ENCODE peak calls at places on chromosomes 1 and 21, in six cellular contexts. G is substantia nigra; T is pancreas; B is CD8-positive, alpha-beta T cell; E is GM12878; M is PC-3. W is an unnamed sample.

GRCh38 chr1:1175221-1176062 is 1.8 kb downstream of the TTLL10 start:
- DNase-seq in M (no peak), B (no peak), T (no peak), E (no peak), G (no peak), W (no peak)

GRCh38 chr1:56566994-56567393 is 12.4 kb downstream of the PLPP3 start:
- DNase-seq in G (no peak), E (no peak), T (no peak), B (no peak), M (no peak), W (no peak)

GRCh38 chr1:218380125-218380977 is 35.2 kb downstream of the TGFB2 start:
- DNase-seq in G (no peak), T (peak), B (no peak), E (no peak), M (peak), W (no peak)

GRCh38 chr1:2101946-2102345 is 51.7 kb downstream of the PRKCZ start:
- DNase-seq in B (no peak), T (no peak), G (no peak), M (no peak), E (no peak), W (no peak)

GRCh38 chr1:206582537-206583460 is 29.5 kb downstream of the EIF2D start:
- DNase-seq in B (no peak), T (no peak), M (no peak), G (no peak), E (no peak), W (peak)

GRCh38 chr21:46599251-46599572 is 5.7 kb downstream of the S100B start:
- DNase-seq in B (no peak), T (no peak), E (no peak), M (no peak), G (no peak), W (no peak)

GRCh38 chr1:39538531-39539251 is 37.9 kb downstream of the PABPC4 start:
- DNase-seq in G (no peak), B (no peak), T (no peak), E (no peak), M (no peak), W (no peak)

GRCh38 chr1:208203127-208203847 is 40.9 kb downstream of the PLXNA2 start:
- DNase-seq in T (peak), B (no peak), G (peak), E (no peak), M (peak), W (no peak)

GRCh38 chr1:72283204-72284083 is 1.1 kb upstream of the NEGR1 start:
- DNase-seq in B (peak), M (peak), G (peak), E (no peak), T (peak), W (peak)

GRCh38 chr1:230800891-230801290 is 53.7 kb downstream of the CAPN9 start:
- DNase-seq in T (no peak), G (no peak), B (no peak), M (no peak), E (no peak), W (no peak)

GRCh38 chr1:154788241-154788870 is 81.7 kb downstream of the KCNN3 start:
- DNase-seq in B (no peak), M (no peak), T (no peak), G (no peak), E (no peak), W (no peak)

GRCh38 chr1:16921391-16922185 is at the start of gene CROCC:
- DNase-seq in G (no peak), B (peak), T (peak), E (no peak), M (no peak), W (no peak)

GRCh38 chr1:155128755-155129473 is 1.2 kb downstream of the EFNA1 start:
- DNase-seq in M (peak), E (no peak), B (no peak), G (peak), T (peak), W (no peak)

GRCh38 chr1:198937231-198938031 is 298.6 kb downstream of the PTPRC start:
- DNase-seq in T (peak), G (peak), B (peak), E (peak), M (peak), W (peak)

GRCh38 chr1:98232678-98233077 is 311.8 kb upstream of the DPYD start:
- DNase-seq in T (no peak), B (no peak), M (no peak), E (no peak), G (no peak), W (no peak)

DNA sequence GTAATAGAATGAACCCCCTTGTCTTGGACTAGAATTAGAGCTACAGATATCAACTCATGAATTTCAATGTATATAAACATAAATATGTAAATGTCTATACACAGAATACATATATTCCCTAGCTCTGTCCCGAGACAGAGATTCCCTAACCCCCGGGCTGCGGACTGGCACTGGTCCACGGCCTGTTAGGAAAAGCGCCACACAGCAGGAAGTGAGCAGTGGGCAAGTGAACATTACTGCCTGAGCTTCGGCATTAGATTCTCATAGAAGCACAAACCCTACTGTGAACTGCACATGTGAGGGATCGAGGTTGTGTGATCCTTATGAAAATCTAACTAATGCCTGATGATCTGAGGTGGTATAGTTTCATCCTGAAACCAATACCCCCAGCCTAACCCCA is 51.2 kb downstream of the PIK3R3 start:
- DNase-seq in T (no peak), G (no peak), E (no peak), B (no peak), M (no peak), W (no peak)
- H3K27ac ChIP-seq in T (no peak), G (no peak), E (no peak), B (no peak), M (no peak), W (no peak)

DNA sequence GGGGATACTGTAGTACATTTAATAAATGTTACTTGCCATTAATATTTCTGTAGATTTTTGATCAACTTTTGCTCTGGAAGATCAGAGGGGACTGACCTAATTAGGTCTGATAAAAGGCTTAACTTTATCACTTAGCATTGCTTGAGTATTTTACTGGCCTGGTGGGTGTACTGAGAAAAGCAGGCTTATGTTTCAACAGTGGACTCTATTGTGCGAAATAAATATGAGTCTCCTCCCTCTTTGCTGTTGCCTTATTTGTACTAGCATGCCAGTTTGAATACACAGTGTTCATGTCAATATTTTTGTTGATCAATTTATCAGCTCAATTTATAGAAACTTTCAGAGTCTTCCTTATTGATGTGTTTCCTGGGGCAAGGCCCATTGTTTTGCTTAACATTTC is 49.1 kb downstream of the EBNA1BP2 start:
- DNase-seq in G (no peak), B (no peak), M (no peak), T (no peak), E (no peak), W (no peak)
- H3K27ac ChIP-seq in G (no peak), B (no peak), M (no peak), T (no peak), E (no peak), W (no peak)

GRCh38 chr1:160064164-160064563 is 5.8 kb downstream of the KCNJ10 start:
- DNase-seq in E (no peak), M (no peak), B (no peak), T (no peak), G (no peak), W (no peak)

GRCh38 chr1:160069460-160070231 is at the start of gene KCNJ10:
- DNase-seq in G (peak), B (no peak), E (no peak), T (peak), M (no peak), W (no peak)

GRCh38 chr1:160068231-160068630 is 1.7 kb downstream of the KCNJ10 start:
- DNase-seq in B (no peak), T (no peak), G (peak), E (no peak), M (no peak), W (peak)

GRCh38 chr1:160064746-160065145 is 5.2 kb downstream of the KCNJ10 start:
- DNase-seq in T (no peak), E (no peak), B (no peak), M (no peak), G (no peak), W (no peak)

GRCh38 chr1:160066829-160067720 is 2.9 kb downstream of the KCNJ10 start:
- DNase-seq in M (no peak), T (no peak), E (no peak), G (no peak), B (no peak), W (no peak)
- H3K27ac ChIP-seq in M (no peak), T (no peak), E (no peak), G (peak), B (no peak), W (peak)

DNA sequence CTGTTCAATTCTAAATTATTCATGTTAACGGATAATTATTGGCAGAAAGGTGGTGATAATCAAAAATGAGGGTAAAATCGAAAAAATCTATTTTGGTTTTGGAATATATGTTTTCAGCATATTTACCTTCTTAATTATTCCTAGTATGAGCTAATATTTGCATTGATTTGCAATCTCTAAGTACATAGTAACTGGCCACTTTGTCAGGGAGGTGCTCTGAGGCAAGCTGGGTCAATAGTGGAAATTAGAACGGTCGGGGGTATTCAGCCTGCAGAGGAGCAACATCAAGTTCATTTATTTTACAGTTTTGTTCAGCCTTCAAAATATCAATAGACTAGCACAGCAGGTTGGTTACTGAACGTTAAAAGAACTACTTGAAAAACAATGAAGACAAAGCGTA is 1.8 kb downstream of the OTUD7B start:
- DNase-seq in E (no peak), B (no peak), T (no peak), G (no peak), M (no peak), W (no peak)
- H3K27ac ChIP-seq in E (no peak), B (no peak), T (no peak), G (peak), M (no peak), W (peak)

GRCh38 chr1:156673387-156674121 is 3.7 kb downstream of the NES start:
- DNase-seq in G (peak), T (no peak), M (no peak), B (no peak), E (no peak), W (peak)
- H3K27ac ChIP-seq in G (peak), T (no peak), M (no peak), B (no peak), E (no peak), W (peak)

DNA sequence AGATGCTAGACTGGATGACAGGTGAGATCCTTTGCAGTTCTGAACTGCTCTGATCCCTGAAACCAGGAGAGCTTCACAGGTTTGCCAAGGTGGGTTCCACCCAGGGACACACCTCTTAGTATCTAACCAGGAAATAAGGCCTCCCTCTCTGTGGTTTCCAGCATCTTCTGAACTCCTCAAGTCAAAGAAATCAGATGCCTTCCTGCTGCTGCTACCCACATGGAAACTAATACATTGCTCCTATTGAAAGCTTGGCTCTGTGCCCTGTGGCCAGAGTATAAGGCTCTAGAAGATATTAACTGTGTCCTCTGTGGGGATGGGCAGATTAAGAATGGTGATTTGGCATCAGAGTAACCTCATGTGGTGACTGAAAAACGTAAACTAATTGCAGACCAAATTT is 75.0 kb upstream of the MRPS6 start:
- DNase-seq in M (no peak), B (no peak), E (no peak), G (no peak), T (no peak), W (no peak)
- H3K27ac ChIP-seq in M (no peak), B (no peak), E (no peak), G (no peak), T (no peak), W (no peak)

GRCh38 chr1:19219451-19219850 is 9.4 kb upstream of the UBR4 start:
- DNase-seq in E (no peak), T (no peak), G (no peak), M (no peak), B (no peak), W (no peak)

GRCh38 chr1:19222573-19222972 is 12.5 kb upstream of the UBR4 start:
- DNase-seq in E (no peak), M (no peak), T (no peak), B (no peak), G (no peak), W (no peak)

GRCh38 chr1:19222979-19223824 is 13.1 kb upstream of the UBR4 start:
- DNase-seq in T (no peak), M (peak), B (no peak), G (no peak), E (no peak), W (no peak)

GRCh38 chr1:19220080-19220846 is 10.2 kb upstream of the UBR4 start:
- DNase-seq in B (no peak), G (no peak), T (no peak), M (no peak), E (no peak), W (no peak)

DNA sequence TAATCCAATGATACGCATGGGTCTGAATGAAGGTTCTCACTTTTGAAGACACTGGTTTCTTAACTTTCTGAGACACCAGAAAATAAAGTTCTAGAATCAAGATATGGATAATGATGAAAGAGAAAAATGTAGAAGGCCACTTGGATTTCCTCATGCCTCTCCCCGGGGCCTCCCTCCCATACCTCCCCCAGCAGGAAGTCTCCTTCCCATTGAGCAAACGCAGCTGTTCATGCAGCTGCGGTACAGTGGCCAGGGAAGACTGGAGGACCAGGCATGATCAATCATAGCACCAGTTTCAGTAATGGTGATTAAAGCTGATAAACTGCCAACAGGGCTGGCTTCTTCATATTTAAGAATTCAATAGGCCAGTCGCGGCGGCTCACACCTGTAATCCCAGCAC is 10.9 kb upstream of the UBR4 start:
- DNase-seq in T (no peak), E (no peak), G (no peak), M (no peak), B (no peak), W (no peak)
- H3K27ac ChIP-seq in T (no peak), E (no peak), G (no peak), M (no peak), B (no peak), W (no peak)

DNA sequence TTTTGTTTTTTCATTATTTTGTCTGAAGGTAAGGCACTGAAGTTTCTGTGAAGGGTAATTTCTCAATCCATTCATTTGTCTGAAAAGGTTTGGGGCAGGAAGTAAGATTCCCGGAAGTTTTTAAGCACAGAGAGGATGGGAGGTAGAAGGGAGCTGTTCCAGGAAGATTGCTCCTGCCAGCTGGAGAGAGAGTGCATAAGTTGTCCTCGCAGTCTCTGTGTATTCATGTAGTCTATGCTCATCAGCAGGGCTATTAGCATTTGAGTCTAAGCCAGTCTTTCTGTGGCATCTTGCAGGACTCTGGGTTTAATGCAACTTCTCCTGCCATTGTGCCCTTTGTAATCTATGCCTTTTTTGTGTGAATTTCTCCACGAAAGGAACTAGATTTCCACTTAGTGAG is 140.9 kb upstream of the FGGY start:
- DNase-seq in M (no peak), E (no peak), T (no peak), B (no peak), G (no peak), W (no peak)
- H3K27ac ChIP-seq in M (no peak), E (no peak), T (no peak), B (no peak), G (no peak), W (no peak)

GRCh38 chr1:54456921-54457529 is 50.8 kb upstream of the SSBP3 start:
- DNase-seq in E (no peak), M (no peak), T (no peak), G (no peak), B (no peak), W (no peak)
- H3K27ac ChIP-seq in E (no peak), M (no peak), T (no peak), G (no peak), B (no peak), W (no peak)

GRCh38 chr21:29800051-29800450 is 139.7 kb downstream of the GRIK1 start:
- DNase-seq in E (no peak), T (no peak), M (no peak), G (no peak), B (no peak), W (no peak)

GRCh38 chr21:29801122-29801521 is 138.7 kb downstream of the GRIK1 start:
- DNase-seq in M (no peak), G (no peak), T (no peak), E (no peak), B (no peak), W (no peak)

GRCh38 chr21:29805110-29805509 is 134.7 kb downstream of the GRIK1 start:
- DNase-seq in B (no peak), M (no peak), G (no peak), E (no peak), T (no peak), W (no peak)
- H3K27ac ChIP-seq in B (no peak), M (no peak), G (no peak), E (no peak), T (no peak), W (no peak)

W was measured in caudate nucleus.